ENCODE peak calls at places on chromosomes 11 and 22, in nine cellular contexts. D, V, W, F, O, L, B, X and Q are unnamed samples.

GRCh38 chr22:45007247-45007945 is 2.4 kb downstream of the PHF21B start:
- DNase-seq in W (no peak), V (no peak), X (peak), F (peak), D (no peak), L (peak), O (no peak), B (no peak), Q (peak)

GRCh38 chr11:71286701-71287643 is 34.6 kb upstream of the SHANK2 start:
- DNase-seq in L (no peak), X (peak), W (peak), D (peak), O (peak), V (peak), B (peak), F (no peak), Q (no peak)

GRCh38 chr11:134207538-134208239 is 16.1 kb downstream of the NCAPD3 start:
- DNase-seq in V (peak), W (peak), X (peak), F (peak), B (no peak), O (no peak), D (peak), L (peak), Q (no peak)

GRCh38 chr22:49243965-49244364 is 583.7 kb downstream of the BRD1 start:
- DNase-seq in W (peak), O (peak), L (no peak), B (peak), F (no peak), D (no peak), V (no peak), X (no peak), Q (no peak)

GRCh38 chr22:44819966-44820631 is 67.7 kb downstream of the ARHGAP8 start:
- DNase-seq in B (no peak), D (no peak), W (no peak), V (no peak), L (peak), F (no peak), O (no peak), X (no peak), Q (no peak)

GRCh38 chr11:44842219-44842618 is 108.5 kb downstream of the TP53I11 start:
- DNase-seq in L (no peak), O (no peak), X (peak), V (peak), F (no peak), W (no peak), B (no peak), D (no peak), Q (no peak)

GRCh38 chr11:105609832-105610781 is at the start of gene GRIA4:
- DNase-seq in D (no peak), V (peak), X (peak), W (no peak), O (peak), F (no peak), B (no peak), L (peak), Q (peak)

GRCh38 chr11:74839971-74840370 is 91.3 kb downstream of the RNF169 start:
- DNase-seq in W (no peak), D (no peak), V (peak), X (peak), L (no peak), F (no peak), O (no peak), B (no peak), Q (no peak)

GRCh38 chr22:37212174-37212906 is at the start of gene SSTR3:
- DNase-seq in O (peak), L (peak), V (no peak), X (peak), W (no peak), F (no peak), B (no peak), D (no peak), Q (no peak)

GRCh38 chr11:62552465-62552782 is 5.8 kb upstream of the AHNAK start:
- DNase-seq in B (no peak), X (peak), F (peak), W (no peak), O (no peak), D (peak), L (peak), V (peak), Q (no peak)

GRCh38 chr11:9916480-9916879 is 252.6 kb downstream of the SWAP70 start:
- DNase-seq in D (no peak), O (no peak), B (no peak), F (no peak), W (no peak), L (no peak), V (no peak), X (no peak), Q (no peak)

GRCh38 chr22:30238661-30239420 is 7.7 kb downstream of the LIF start:
- DNase-seq in O (no peak), D (peak), F (no peak), X (peak), V (peak), B (no peak), L (peak), W (no peak), Q (no peak)

GRCh38 chr22:24954114-24954463 is 1.6 kb downstream of the KIAA1671 start:
- DNase-seq in L (peak), D (no peak), O (no peak), V (no peak), B (no peak), F (no peak), X (no peak), W (no peak), Q (no peak)

GRCh38 chr11:62104816-62105610 is 18.8 kb upstream of the INCENP start:
- DNase-seq in O (no peak), V (peak), X (peak), L (no peak), D (no peak), W (no peak), F (no peak), B (no peak), Q (no peak)

GRCh38 chr11:9473408-9473807 is 12.6 kb downstream of the ZNF143 start:
- DNase-seq in D (no peak), B (no peak), X (no peak), F (no peak), L (no peak), W (no peak), V (no peak), O (no peak), Q (no peak)

GRCh38 chr11:35962373-35963138 is 18.7 kb downstream of the LDLRAD3 start:
- DNase-seq in V (peak), X (peak), D (no peak), W (no peak), B (no peak), L (no peak), F (no peak), O (no peak), Q (no peak)

GRCh38 chr11:73975479-73975757 is 7.2 kb downstream of the UCP2 start:
- DNase-seq in D (no peak), V (no peak), L (no peak), W (no peak), F (no peak), O (no peak), X (no peak), B (peak), Q (no peak)

GRCh38 chr11:75462117-75462653 is 29.2 kb upstream of the KLHL35 start:
- DNase-seq in X (no peak), V (no peak), F (no peak), W (no peak), O (no peak), B (no peak), D (no peak), L (peak), Q (no peak)

GRCh38 chr11:10396771-10397170 is 58.3 kb upstream of the AMPD3 start:
- DNase-seq in V (no peak), D (no peak), L (no peak), O (peak), B (no peak), X (no peak), W (no peak), F (no peak), Q (no peak)

GRCh38 chr11:115939104-115939503 is 434.9 kb upstream of the CADM1 start:
- DNase-seq in D (no peak), L (no peak), O (no peak), V (no peak), X (no peak), W (no peak), F (no peak), B (no peak), Q (no peak)

GRCh38 chr11:33258631-33259184 is 1.5 kb downstream of the HIPK3 start:
- DNase-seq in W (no peak), F (no peak), X (no peak), D (peak), B (no peak), V (peak), O (no peak), L (no peak), Q (no peak)

GRCh38 chr11:33257160-33257896 is at the start of gene HIPK3:
- DNase-seq in X (peak), F (peak), W (peak), O (peak), L (peak), B (peak), D (peak), V (peak), Q (peak)

GRCh38 chr11:33257897-33258630 is 883 bp downstream of the HIPK3 start:
- DNase-seq in V (peak), W (peak), F (peak), L (peak), D (peak), O (peak), B (peak), X (peak), Q (peak)

GRCh38 chr11:33256031-33256807 is 962 bp upstream of the HIPK3 start:
- DNase-seq in B (no peak), O (no peak), F (no peak), D (no peak), L (peak), W (no peak), X (peak), V (no peak), Q (no peak)

DNA sequence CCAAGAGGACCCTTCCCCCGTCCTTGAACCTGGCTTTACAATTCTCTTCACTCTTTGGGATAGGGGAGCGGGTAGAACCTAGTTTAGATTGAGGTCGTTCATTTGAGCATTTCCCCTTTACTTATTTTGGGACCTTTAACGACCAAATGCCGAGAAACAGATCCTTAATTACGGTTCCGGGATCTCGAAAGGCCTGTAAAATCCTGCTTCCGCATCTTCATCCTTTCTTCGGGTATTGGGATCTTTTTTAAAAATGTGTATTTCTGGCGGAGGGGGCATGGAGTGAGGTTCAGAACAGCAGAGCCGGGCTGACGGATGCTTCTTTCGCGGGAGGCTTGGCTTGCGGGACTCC is 397 bp upstream of the HIPK3 start:
- DNase-seq in B (no peak), O (no peak), L (no peak), F (no peak), D (no peak), W (no peak), V (no peak), X (no peak), Q (no peak)
- TF ChIP-seq CTCF in B (no peak), O (no peak), L (no peak), F (no peak), D (no peak), W (no peak), V (no peak), X (no peak), Q (no peak)

DNA sequence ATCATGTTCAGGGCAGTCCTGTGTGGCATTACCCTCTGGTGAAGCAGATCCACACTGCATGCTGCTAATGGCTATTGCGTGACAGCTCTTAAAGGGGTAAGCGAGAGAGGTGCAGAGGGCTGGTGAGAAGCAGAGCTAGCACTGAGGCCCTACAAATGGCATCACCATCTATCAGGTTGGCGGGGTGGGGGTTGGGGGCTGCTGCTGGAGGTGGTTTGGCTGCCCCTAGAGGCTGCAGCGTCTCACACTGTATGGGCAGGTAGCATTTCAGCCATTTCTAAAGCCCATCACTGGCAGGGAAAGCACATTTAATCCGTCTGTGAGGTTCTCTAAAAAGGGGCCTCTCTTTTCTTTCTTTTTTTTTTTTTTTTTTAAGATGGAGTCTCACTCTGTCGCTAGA is 16.8 kb upstream of the TMA7B start:
- DNase-seq in X (no peak), D (peak), L (peak), F (no peak), W (no peak), B (no peak), V (no peak), O (no peak), Q (no peak)
- TF ChIP-seq CTCF in X (no peak), D (peak), L (peak), F (no peak), W (no peak), B (no peak), V (no peak), O (no peak), Q (no peak)

DNA sequence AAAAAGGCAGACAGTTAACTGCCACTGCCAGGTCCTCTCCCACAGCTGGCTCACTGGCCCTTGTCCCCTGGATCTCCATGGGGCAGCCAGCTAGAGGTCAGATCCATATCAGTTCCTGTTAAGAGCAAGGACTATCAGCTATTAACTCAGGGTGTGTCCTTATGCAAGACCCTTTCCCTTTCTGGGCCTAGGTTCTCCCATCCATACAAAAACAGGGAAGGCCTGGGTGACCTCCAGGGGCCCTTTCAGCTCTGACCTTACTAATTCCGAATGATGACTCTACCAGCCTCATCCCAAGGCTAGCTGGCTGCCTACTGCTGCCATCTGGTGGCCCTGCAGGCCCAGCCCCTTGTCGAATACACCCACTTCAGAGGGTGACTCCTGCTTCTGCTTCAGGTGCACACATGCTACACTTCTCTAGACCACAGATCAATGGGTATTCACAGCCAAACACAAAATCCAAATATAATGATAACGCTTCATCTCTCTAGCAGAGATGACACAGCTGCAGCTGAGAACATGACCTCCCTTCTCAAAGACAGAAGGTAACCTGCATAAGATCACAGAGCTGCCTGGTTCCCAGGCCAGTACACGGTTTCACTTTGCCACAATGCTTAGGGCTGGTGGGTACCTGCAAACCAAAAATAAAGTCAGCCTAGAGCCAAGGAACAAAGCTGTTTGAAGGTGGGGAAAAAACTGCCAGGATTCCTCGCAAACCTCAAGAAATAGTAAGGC is 34.1 kb downstream of the SERGEF start:
- DNase-seq in D (peak), X (peak), W (peak), B (no peak), O (no peak), V (peak), F (peak), L (peak), Q (no peak)
- TF ChIP-seq CTCF in D (peak), X (peak), W (peak), B (peak), O (peak), V (peak), F (no peak), L (peak), Q (peak)

GRCh38 chr22:20138868-20139267 is 7.3 kb downstream of the ZDHHC8 start:
- DNase-seq in O (no peak), V (no peak), W (no peak), B (no peak), F (no peak), X (no peak), L (no peak), D (no peak), Q (no peak)

GRCh38 chr22:20137113-20137512 is 5.5 kb downstream of the ZDHHC8 start:
- DNase-seq in L (no peak), O (no peak), B (no peak), F (no peak), D (no peak), X (no peak), V (no peak), W (no peak), Q (no peak)

GRCh38 chr22:20139391-20140106 is 7.9 kb downstream of the ZDHHC8 start:
- DNase-seq in V (no peak), O (no peak), F (no peak), B (no peak), W (no peak), L (no peak), X (no peak), D (no peak), Q (no peak)

GRCh38 chr22:20137671-20138416 is 6.2 kb downstream of the ZDHHC8 start:
- DNase-seq in O (no peak), X (no peak), D (no peak), V (no peak), B (no peak), F (no peak), L (no peak), W (no peak), Q (no peak)

GRCh38 chr22:20138417-20138738 is 6.8 kb downstream of the ZDHHC8 start:
- DNase-seq in B (no peak), V (no peak), W (no peak), L (no peak), X (no peak), F (no peak), D (no peak), O (no peak), Q (no peak)
- TF ChIP-seq CTCF in B (no peak), V (no peak), W (no peak), L (no peak), X (no peak), F (no peak), D (no peak), O (no peak), Q (no peak)

GRCh38 chr11:64165842-64166635 is at the start of gene MACROD1:
- DNase-seq in L (peak), F (peak), X (peak), B (peak), W (peak), O (peak), V (peak), D (peak), Q (peak)
- TF ChIP-seq CTCF in L (no peak), F (no peak), X (no peak), B (no peak), W (no peak), O (no peak), V (no peak), D (no peak), Q (no peak)

GRCh38 chr11:118169300-118170140 is 6.9 kb downstream of the SCN2B start:
- DNase-seq in W (no peak), F (no peak), B (no peak), L (no peak), V (no peak), O (no peak), D (no peak), X (no peak), Q (no peak)

GRCh38 chr11:118167253-118167652 is 9.2 kb downstream of the SCN2B start:
- DNase-seq in V (no peak), F (no peak), B (no peak), L (no peak), O (no peak), X (no peak), D (no peak), W (no peak), Q (no peak)

GRCh38 chr11:118168751-118169150 is 7.7 kb downstream of the SCN2B start:
- DNase-seq in O (no peak), W (no peak), B (no peak), F (no peak), L (no peak), D (peak), V (no peak), X (no peak), Q (no peak)

GRCh38 chr11:118167906-118168305 is 8.5 kb downstream of the SCN2B start:
- DNase-seq in O (no peak), D (no peak), X (no peak), L (no peak), V (no peak), W (no peak), B (no peak), F (no peak), Q (no peak)

DNA sequence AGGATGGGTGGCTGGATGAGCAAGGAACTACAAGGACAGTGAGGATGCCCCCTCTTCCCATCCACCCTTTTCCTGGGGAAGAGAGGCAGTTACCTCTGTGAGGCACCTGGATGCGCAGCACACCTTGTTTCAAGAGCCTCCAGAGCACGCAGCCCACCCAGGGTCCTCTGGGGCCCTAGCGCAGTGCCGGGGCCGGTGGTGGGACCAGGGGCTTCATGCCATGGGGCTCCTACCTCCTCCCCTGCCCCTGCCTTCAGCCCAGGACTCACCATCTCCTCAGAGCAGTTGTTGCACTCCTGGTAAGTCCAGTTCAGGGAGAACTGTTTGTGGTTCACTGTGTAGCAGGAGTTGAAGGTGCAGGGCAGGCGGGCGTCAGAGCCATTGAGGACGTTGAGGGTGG is 8.1 kb downstream of the SCN2B start:
- DNase-seq in X (no peak), W (no peak), L (no peak), V (no peak), D (no peak), F (no peak), O (no peak), B (no peak), Q (no peak)
- TF ChIP-seq CTCF in X (no peak), W (no peak), L (no peak), V (no peak), D (no peak), F (no peak), O (no peak), B (no peak), Q (no peak)